ENCODE peak calls at places on chromosomes 2 and 18, in six cellular contexts. One of them, this sample, is unnamed.

GRCh38 chr2:232522014-232522854 is 2.0 kb downstream of the PRSS56 start:
- DNase-seq in Daoy: peak; percentile 45
- DNase-seq in stimulated activated CD4-positive, alpha-beta T cell treated with anti-CD3 and anti-CD28 coated beads, Interleukin-12 subunit alpha, Interleukin-12 subunit beta, amount 100 ng/mL, for 48 hours: peak; percentile 52
- DNase-seq in ACHN: peak; percentile 40
- DNase-seq in fibroblast of the conjunctiva: no peak
- DNase-seq in globus pallidus: no peak
- DNase-seq in this sample: no peak

GRCh38 chr2:127423476-127423840 is 5.2 kb downstream of the PROC start:
- DNase-seq in Daoy: no peak
- DNase-seq in stimulated activated CD4-positive, alpha-beta T cell treated with anti-CD3 and anti-CD28 coated beads, Interleukin-12 subunit alpha, Interleukin-12 subunit beta, amount 100 ng/mL, for 48 hours: no peak
- DNase-seq in ACHN: no peak
- DNase-seq in fibroblast of the conjunctiva: no peak
- DNase-seq in globus pallidus: no peak
- DNase-seq in this sample: no peak

GRCh38 chr2:176087330-176088047 is 3.7 kb upstream of the EVX2 start:
- DNase-seq in Daoy: no peak
- DNase-seq in stimulated activated CD4-positive, alpha-beta T cell treated with anti-CD3 and anti-CD28 coated beads, Interleukin-12 subunit alpha, Interleukin-12 subunit beta, amount 100 ng/mL, for 48 hours: no peak
- DNase-seq in ACHN: no peak
- DNase-seq in fibroblast of the conjunctiva: no peak
- DNase-seq in globus pallidus: no peak
- DNase-seq in this sample: no peak

GRCh38 chr2:159557437-159558034 is 58.8 kb downstream of the BAZ2B start:
- DNase-seq in Daoy: no peak
- DNase-seq in stimulated activated CD4-positive, alpha-beta T cell treated with anti-CD3 and anti-CD28 coated beads, Interleukin-12 subunit alpha, Interleukin-12 subunit beta, amount 100 ng/mL, for 48 hours: no peak
- DNase-seq in ACHN: peak; percentile 19
- DNase-seq in fibroblast of the conjunctiva: no peak
- DNase-seq in globus pallidus: peak; percentile 5
- DNase-seq in this sample: no peak

GRCh38 chr18:58862404-58862803 is 2.3 kb upstream of the ZNF532 start:
- DNase-seq in Daoy: no peak
- DNase-seq in stimulated activated CD4-positive, alpha-beta T cell treated with anti-CD3 and anti-CD28 coated beads, Interleukin-12 subunit alpha, Interleukin-12 subunit beta, amount 100 ng/mL, for 48 hours: no peak
- DNase-seq in ACHN: no peak
- DNase-seq in fibroblast of the conjunctiva: no peak
- DNase-seq in globus pallidus: no peak
- DNase-seq in this sample: no peak

GRCh38 chr18:5842653-5843052 is 52.7 kb downstream of the TMEM200C start:
- DNase-seq in Daoy: no peak
- DNase-seq in stimulated activated CD4-positive, alpha-beta T cell treated with anti-CD3 and anti-CD28 coated beads, Interleukin-12 subunit alpha, Interleukin-12 subunit beta, amount 100 ng/mL, for 48 hours: no peak
- DNase-seq in ACHN: no peak
- DNase-seq in fibroblast of the conjunctiva: no peak
- DNase-seq in globus pallidus: no peak
- DNase-seq in this sample: no peak

GRCh38 chr2:38279201-38279600 is 97.9 kb downstream of the ATL2 start:
- DNase-seq in Daoy: peak; percentile 31
- DNase-seq in stimulated activated CD4-positive, alpha-beta T cell treated with anti-CD3 and anti-CD28 coated beads, Interleukin-12 subunit alpha, Interleukin-12 subunit beta, amount 100 ng/mL, for 48 hours: no peak
- DNase-seq in ACHN: peak; percentile 88
- DNase-seq in fibroblast of the conjunctiva: no peak
- DNase-seq in globus pallidus: no peak
- DNase-seq in this sample: no peak

GRCh38 chr18:70390366-70391090 is 101.7 kb downstream of the SOCS6 start:
- DNase-seq in Daoy: no peak
- DNase-seq in stimulated activated CD4-positive, alpha-beta T cell treated with anti-CD3 and anti-CD28 coated beads, Interleukin-12 subunit alpha, Interleukin-12 subunit beta, amount 100 ng/mL, for 48 hours: no peak
- DNase-seq in ACHN: no peak
- DNase-seq in fibroblast of the conjunctiva: no peak
- DNase-seq in globus pallidus: no peak
- DNase-seq in this sample: no peak

GRCh38 chr2:233021771-233022170 is 8.7 kb upstream of the NGEF start:
- DNase-seq in Daoy: peak; percentile 41
- DNase-seq in stimulated activated CD4-positive, alpha-beta T cell treated with anti-CD3 and anti-CD28 coated beads, Interleukin-12 subunit alpha, Interleukin-12 subunit beta, amount 100 ng/mL, for 48 hours: no peak
- DNase-seq in ACHN: no peak
- DNase-seq in fibroblast of the conjunctiva: no peak
- DNase-seq in globus pallidus: no peak
- DNase-seq in this sample: no peak

GRCh38 chr2:114797540-114797939 is 355.1 kb downstream of the DPP10 start:
- DNase-seq in Daoy: no peak
- DNase-seq in stimulated activated CD4-positive, alpha-beta T cell treated with anti-CD3 and anti-CD28 coated beads, Interleukin-12 subunit alpha, Interleukin-12 subunit beta, amount 100 ng/mL, for 48 hours: no peak
- DNase-seq in ACHN: no peak
- DNase-seq in fibroblast of the conjunctiva: no peak
- DNase-seq in globus pallidus: no peak
- DNase-seq in this sample: no peak

GRCh38 chr2:164061129-164061746 is 325.4 kb upstream of the FIGN start:
- DNase-seq in Daoy: peak; percentile 20
- DNase-seq in stimulated activated CD4-positive, alpha-beta T cell treated with anti-CD3 and anti-CD28 coated beads, Interleukin-12 subunit alpha, Interleukin-12 subunit beta, amount 100 ng/mL, for 48 hours: no peak
- DNase-seq in ACHN: peak; percentile 56
- DNase-seq in fibroblast of the conjunctiva: peak; percentile 13
- DNase-seq in globus pallidus: peak; percentile 53
- DNase-seq in this sample: no peak

GRCh38 chr2:230899287-230899686 is 25.8 kb downstream of the GPR55 start:
- DNase-seq in Daoy: no peak
- DNase-seq in stimulated activated CD4-positive, alpha-beta T cell treated with anti-CD3 and anti-CD28 coated beads, Interleukin-12 subunit alpha, Interleukin-12 subunit beta, amount 100 ng/mL, for 48 hours: no peak
- DNase-seq in ACHN: no peak
- DNase-seq in fibroblast of the conjunctiva: no peak
- DNase-seq in globus pallidus: no peak
- DNase-seq in this sample: no peak

GRCh38 chr2:211349031-211349430 is 792.6 kb downstream of the CPS1 start:
- DNase-seq in Daoy: peak; percentile 16
- DNase-seq in stimulated activated CD4-positive, alpha-beta T cell treated with anti-CD3 and anti-CD28 coated beads, Interleukin-12 subunit alpha, Interleukin-12 subunit beta, amount 100 ng/mL, for 48 hours: no peak
- DNase-seq in ACHN: no peak
- DNase-seq in fibroblast of the conjunctiva: no peak
- DNase-seq in globus pallidus: peak; percentile 7
- DNase-seq in this sample: no peak

GRCh38 chr2:108968619-108969018 is 20.4 kb downstream of the EDAR start:
- DNase-seq in Daoy: peak; percentile 54
- DNase-seq in stimulated activated CD4-positive, alpha-beta T cell treated with anti-CD3 and anti-CD28 coated beads, Interleukin-12 subunit alpha, Interleukin-12 subunit beta, amount 100 ng/mL, for 48 hours: no peak
- DNase-seq in ACHN: no peak
- DNase-seq in fibroblast of the conjunctiva: no peak
- DNase-seq in globus pallidus: no peak
- DNase-seq in this sample: no peak

GRCh38 chr2:162318280-162319222 is at the start of gene IFIH1:
- DNase-seq in Daoy: peak; percentile 92
- DNase-seq in stimulated activated CD4-positive, alpha-beta T cell treated with anti-CD3 and anti-CD28 coated beads, Interleukin-12 subunit alpha, Interleukin-12 subunit beta, amount 100 ng/mL, for 48 hours: peak; percentile 73
- DNase-seq in ACHN: peak; percentile 98
- DNase-seq in fibroblast of the conjunctiva: peak; percentile 73
- DNase-seq in globus pallidus: peak; percentile 79
- DNase-seq in this sample: peak; percentile 60

GRCh38 chr18:63454497-63454896 is 22.3 kb upstream of the SERPINB5 start:
- DNase-seq in Daoy: peak; percentile 92
- DNase-seq in stimulated activated CD4-positive, alpha-beta T cell treated with anti-CD3 and anti-CD28 coated beads, Interleukin-12 subunit alpha, Interleukin-12 subunit beta, amount 100 ng/mL, for 48 hours: no peak
- DNase-seq in ACHN: no peak
- DNase-seq in fibroblast of the conjunctiva: no peak
- DNase-seq in globus pallidus: no peak
- DNase-seq in this sample: no peak

GRCh38 chr2:216431457-216431856 is 19.2 kb downstream of the SMARCAL1 start:
- DNase-seq in Daoy: no peak
- DNase-seq in stimulated activated CD4-positive, alpha-beta T cell treated with anti-CD3 and anti-CD28 coated beads, Interleukin-12 subunit alpha, Interleukin-12 subunit beta, amount 100 ng/mL, for 48 hours: no peak
- DNase-seq in ACHN: no peak
- DNase-seq in fibroblast of the conjunctiva: no peak
- DNase-seq in globus pallidus: no peak
- DNase-seq in this sample: no peak

GRCh38 chr2:138445227-138445626 is 56.3 kb upstream of the SPOPL start:
- DNase-seq in Daoy: no peak
- DNase-seq in stimulated activated CD4-positive, alpha-beta T cell treated with anti-CD3 and anti-CD28 coated beads, Interleukin-12 subunit alpha, Interleukin-12 subunit beta, amount 100 ng/mL, for 48 hours: no peak
- DNase-seq in ACHN: no peak
- DNase-seq in fibroblast of the conjunctiva: no peak
- DNase-seq in globus pallidus: no peak
- DNase-seq in this sample: no peak

GRCh38 chr2:61978522-61978921 is 73.0 kb downstream of the COMMD1 start:
- DNase-seq in Daoy: no peak
- DNase-seq in stimulated activated CD4-positive, alpha-beta T cell treated with anti-CD3 and anti-CD28 coated beads, Interleukin-12 subunit alpha, Interleukin-12 subunit beta, amount 100 ng/mL, for 48 hours: no peak
- DNase-seq in ACHN: no peak
- DNase-seq in fibroblast of the conjunctiva: no peak
- DNase-seq in globus pallidus: peak; percentile 72
- DNase-seq in this sample: no peak

GRCh38 chr2:239239607-239240479 is 161.0 kb downstream of the HDAC4 start:
- DNase-seq in Daoy: no peak
- DNase-seq in stimulated activated CD4-positive, alpha-beta T cell treated with anti-CD3 and anti-CD28 coated beads, Interleukin-12 subunit alpha, Interleukin-12 subunit beta, amount 100 ng/mL, for 48 hours: no peak
- DNase-seq in ACHN: no peak
- DNase-seq in fibroblast of the conjunctiva: no peak
- DNase-seq in globus pallidus: no peak
- DNase-seq in this sample: no peak